ENCODE peak calls at places on chromosomes 6 and 20, in six cellular contexts. Z, K, X, E, R and M are unnamed samples.

GRCh38 chr6:38588631-38589366 is 50.9 kb downstream of the BTBD9 start:
- DNase-seq in Z (no peak), K (peak), X (no peak), E (no peak), R (peak), M (no peak)

GRCh38 chr6:167672738-167673137 is 154.0 kb upstream of the AFDN start:
- DNase-seq in Z (no peak), K (no peak), X (no peak), E (no peak), R (no peak), M (no peak)

GRCh38 chr6:161272600-161273355 is 1.1 kb downstream of the AGPAT4 start:
- DNase-seq in Z (no peak), K (peak), X (peak), E (peak), R (peak), M (peak)

GRCh38 chr6:45555981-45556771 is 178.4 kb upstream of the SUPT3H start:
- DNase-seq in Z (peak), K (peak), X (no peak), E (peak), R (peak), M (peak)

GRCh38 chr20:4811661-4812181 is 90.0 kb downstream of the PRND start:
- DNase-seq in Z (no peak), K (no peak), X (no peak), E (no peak), R (no peak), M (no peak)

GRCh38 chr20:17281478-17281877 is 54.6 kb downstream of the PCSK2 start:
- DNase-seq in Z (no peak), K (peak), X (no peak), E (peak), R (no peak), M (no peak)

GRCh38 chr6:149318581-149319286 is 1.2 kb downstream of the TAB2 start:
- DNase-seq in Z (no peak), K (no peak), X (no peak), E (peak), R (peak), M (peak)

GRCh38 chr6:45942953-45943352 is 72.7 kb downstream of the CLIC5 start:
- DNase-seq in Z (no peak), K (no peak), X (no peak), E (no peak), R (no peak), M (no peak)

GRCh38 chr20:7650481-7650880 is 289.8 kb downstream of the HAO1 start:
- DNase-seq in Z (no peak), K (no peak), X (peak), E (no peak), R (peak), M (peak)

GRCh38 chr20:33827629-33828325 is 16.6 kb downstream of the CHMP4B start:
- DNase-seq in Z (no peak), K (peak), X (no peak), E (no peak), R (peak), M (no peak)

GRCh38 chr6:157658301-157658700 is 164.7 kb upstream of the SNX9 start:
- DNase-seq in Z (no peak), K (no peak), X (no peak), E (no peak), R (no peak), M (no peak)

GRCh38 chr6:44342489-44342888 is at the start of gene SPATS1:
- DNase-seq in Z (no peak), K (no peak), X (no peak), E (peak), R (no peak), M (no peak)

GRCh38 chr6:124193132-124193531 is 389.5 kb downstream of the NKAIN2 start:
- DNase-seq in Z (no peak), K (no peak), X (no peak), E (no peak), R (no peak), M (no peak)

GRCh38 chr6:30800876-30801275 is 56.5 kb upstream of the IER3 start:
- DNase-seq in Z (no peak), K (no peak), X (no peak), E (no peak), R (no peak), M (no peak)

GRCh38 chr6:120077489-120077888 is 727.9 kb upstream of the MAN1A1 start:
- DNase-seq in Z (no peak), K (no peak), X (no peak), E (peak), R (peak), M (peak)

GRCh38 chr6:88359530-88360202 is 193.5 kb upstream of the CNR1 start:
- DNase-seq in Z (no peak), K (no peak), X (no peak), E (no peak), R (no peak), M (no peak)

GRCh38 chr6:143270026-143270425 is 180.5 kb downstream of the ADAT2 start:
- DNase-seq in Z (no peak), K (peak), X (peak), E (no peak), R (peak), M (peak)

GRCh38 chr20:49797292-49797628 is 15.4 kb upstream of the SLC9A8 start:
- DNase-seq in Z (no peak), K (no peak), X (no peak), E (peak), R (no peak), M (no peak)

GRCh38 chr6:4864534-4864933 is 88.3 kb downstream of the CDYL start:
- DNase-seq in Z (no peak), K (no peak), X (no peak), E (no peak), R (no peak), M (no peak)

GRCh38 chr6:70680396-70680795 is 12.7 kb downstream of the SMAP1 start:
- DNase-seq in Z (no peak), K (peak), X (no peak), E (no peak), R (peak), M (no peak)

GRCh38 chr20:33709905-33710541 is 10.1 kb downstream of the PXMP4 start:
- DNase-seq in Z (no peak), K (no peak), X (no peak), E (no peak), R (no peak), M (no peak)

DNA sequence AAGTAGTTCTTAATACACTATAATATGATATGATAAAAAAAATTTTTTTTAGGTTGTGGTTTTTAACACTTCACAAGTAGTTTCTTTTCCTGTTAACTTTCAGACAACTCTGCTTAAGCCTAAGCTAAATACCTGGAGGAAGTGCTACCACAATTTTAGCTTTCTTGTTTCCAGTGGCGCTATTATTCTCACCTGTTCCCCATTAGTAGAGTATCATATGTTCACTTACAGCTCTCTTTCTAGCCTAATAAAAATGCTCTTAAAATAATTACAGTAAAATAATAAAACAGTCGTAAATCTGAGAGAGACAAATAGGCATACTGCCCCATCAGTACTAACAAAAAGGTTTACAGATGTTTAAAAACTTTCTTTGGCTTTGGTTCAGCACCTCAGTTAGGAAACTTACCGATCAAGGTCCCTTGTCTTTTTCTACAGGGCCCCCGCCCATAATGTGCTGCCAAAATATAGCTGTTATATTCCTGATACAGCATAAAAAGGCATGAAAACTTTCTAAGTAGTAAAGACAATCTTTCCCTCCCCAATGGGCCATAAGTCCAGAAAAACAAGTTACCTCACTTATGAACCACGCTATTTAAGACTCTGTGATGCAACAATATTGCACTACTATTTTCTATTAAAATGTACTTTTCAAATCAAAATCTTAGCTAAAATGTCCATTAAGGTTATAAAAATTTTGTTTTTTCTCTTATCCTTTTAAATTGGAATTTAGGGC is 57.9 kb downstream of the SESN1 start:
- DNase-seq in Z (no peak), K (no peak), X (no peak), E (no peak), R (no peak), M (no peak)
- TF ChIP-seq CTCF in Z (no peak), K (no peak), X (no peak), E (no peak), R (no peak), M (no peak)

DNA sequence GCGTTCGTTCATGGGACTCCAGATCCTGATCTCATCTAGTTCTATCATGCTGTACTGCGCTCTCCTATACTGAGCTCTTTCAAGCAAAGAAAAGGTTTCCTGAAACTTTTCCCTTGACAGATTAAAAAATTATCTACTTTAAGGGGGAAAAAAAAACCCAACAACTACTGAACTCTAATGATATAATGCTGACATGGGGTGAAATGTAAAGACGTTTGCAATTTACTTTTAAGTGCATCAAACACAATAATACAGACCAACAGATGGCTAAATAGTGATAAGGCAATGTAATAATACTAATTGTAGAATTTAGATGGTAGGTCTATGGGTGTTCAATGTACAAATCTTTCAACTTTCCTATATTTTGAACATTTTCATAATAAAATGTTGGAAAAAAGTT is 16.4 kb downstream of the TOMM34 start:
- DNase-seq in Z (no peak), K (no peak), X (no peak), E (no peak), R (no peak), M (no peak)
- H3K4me3 ChIP-seq in Z (no peak), K (no peak), X (no peak), E (no peak), R (no peak), M (no peak)

GRCh38 chr6:32829495-32829894 is 9.0 kb downstream of the TAP2 start:
- DNase-seq in Z (no peak), K (no peak), X (no peak), E (no peak), R (no peak), M (no peak)

GRCh38 chr6:32826996-32827395 is 10.2 kb upstream of the HLA-DOB start:
- DNase-seq in Z (no peak), K (no peak), X (no peak), E (no peak), R (no peak), M (no peak)

GRCh38 chr6:32830017-32830416 is 8.5 kb downstream of the TAP2 start:
- DNase-seq in Z (no peak), K (no peak), X (no peak), E (no peak), R (no peak), M (no peak)

GRCh38 chr6:32830936-32831335 is 7.6 kb downstream of the TAP2 start:
- DNase-seq in Z (no peak), K (no peak), X (no peak), E (no peak), R (no peak), M (no peak)

GRCh38 chr6:32825966-32826365 is 9.2 kb upstream of the HLA-DOB start:
- DNase-seq in Z (no peak), K (peak), X (peak), E (no peak), R (peak), M (peak)
- TF ChIP-seq CTCF in Z (peak), K (peak), X (peak), E (peak), R (peak), M (peak)

DNA sequence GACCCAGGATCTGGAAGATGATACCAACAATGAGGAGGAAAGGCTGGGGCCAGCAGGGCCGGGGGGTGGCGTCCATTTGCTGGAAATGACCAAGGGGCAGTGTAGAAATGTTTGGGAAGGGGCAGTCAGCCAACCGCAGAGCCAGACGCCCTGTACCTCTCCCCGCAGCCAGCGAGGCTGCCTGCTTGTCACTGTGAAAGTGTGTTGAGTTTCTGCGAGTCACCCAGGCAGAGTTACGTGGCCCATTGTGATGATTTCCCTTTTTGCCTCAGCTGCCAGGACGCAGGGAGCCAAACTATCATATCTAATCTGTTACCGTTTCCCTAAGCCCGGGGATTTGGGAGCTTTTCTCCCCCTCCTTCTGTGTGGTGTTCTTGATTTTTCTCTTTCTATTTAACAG is 67.9 kb upstream of the APCDD1L start:
- DNase-seq in Z (no peak), K (peak), X (no peak), E (no peak), R (peak), M (no peak)
- H3K4me3 ChIP-seq in Z (no peak), K (no peak), X (no peak), E (no peak), R (no peak), M (no peak)